ENCODE peak calls at places on chromosome 15, in six cellular contexts. U is IMR-90, O is type B pancreatic cell, W is neural crest cell, L is GM12864, A is endothelial cell of umbilical vein. H is an unnamed sample.

GRCh38 chr15:35888815-35889214 is 342.9 kb upstream of the DPH6 start:
- DNase-seq in W (no peak), O (no peak), A (no peak), L (no peak), U (no peak), H (no peak)

GRCh38 chr15:55289573-55290360 is at the start of gene RAB27A:
- DNase-seq in W (peak; percentile 61), A (peak; percentile 48), U (peak; percentile 16), L (no peak), O (peak; percentile 79), H (peak; percentile 91)

GRCh38 chr15:100348578-100348977 is 6.8 kb upstream of the ADAMTS17 start:
- DNase-seq in W (no peak), A (no peak), O (no peak), L (no peak), U (no peak), H (no peak)

GRCh38 chr15:90449206-90449735 is 61.2 kb downstream of the IQGAP1 start:
- DNase-seq in U (peak; percentile 68), W (no peak), A (no peak), L (no peak), O (no peak), H (no peak)

GRCh38 chr15:20646529-20647142 is 105.0 kb upstream of the GOLGA6L6 start:
- DNase-seq in U (no peak), A (no peak), L (no peak), O (no peak), W (no peak), H (no peak)

GRCh38 chr15:63481105-63481810 is 23.1 kb upstream of the USP3 start:
- DNase-seq in L (no peak), A (no peak), W (no peak), O (no peak), U (peak; percentile 53), H (no peak)

GRCh38 chr15:33789141-33789540 is 179.2 kb upstream of the CHRM5 start:
- DNase-seq in L (no peak), O (no peak), A (no peak), W (no peak), U (peak; percentile 36), H (no peak)

GRCh38 chr15:100809151-100809550 is 70.5 kb upstream of the ALDH1A3 start:
- DNase-seq in O (no peak), A (peak; percentile 6), U (no peak), L (no peak), W (no peak), H (no peak)

GRCh38 chr15:90087454-90088154 is 14.7 kb downstream of the IDH2 start:
- DNase-seq in A (peak; percentile 32), U (peak; percentile 36), O (no peak), L (no peak), W (no peak), H (no peak)

GRCh38 chr15:64092075-64092820 is 1.4 kb downstream of the CIAO2A start:
- DNase-seq in O (no peak), W (no peak), U (no peak), L (no peak), A (no peak), H (no peak)

GRCh38 chr15:28975766-28976179 is 90.0 kb downstream of the APBA2 start:
- DNase-seq in L (no peak), O (no peak), W (peak; percentile 70), U (peak; percentile 55), A (peak; percentile 32), H (peak; percentile 61)

GRCh38 chr15:99014803-99015676 is 7.4 kb upstream of the PGPEP1L start:
- DNase-seq in W (peak; percentile 57), U (peak; percentile 72), O (peak; percentile 79), L (no peak), A (peak; percentile 41), H (peak; percentile 83)

GRCh38 chr15:22780267-22780666 is 6.2 kb upstream of the NIPA1 start:
- DNase-seq in L (no peak), O (no peak), A (no peak), U (no peak), W (no peak), H (peak; percentile 25)

GRCh38 chr15:93028632-93029612 is 60.1 kb downstream of the RGMA start:
- DNase-seq in A (peak; percentile 46), O (peak; percentile 66), L (no peak), W (no peak), U (peak; percentile 91), H (peak; percentile 17)

GRCh38 chr15:81007428-81008064 is 6.8 kb downstream of the TLNRD1 start:
- DNase-seq in A (no peak), L (no peak), U (no peak), O (no peak), W (no peak), H (no peak)

GRCh38 chr15:88918738-88919137 is 5.6 kb upstream of the MFGE8 start:
- DNase-seq in A (peak; percentile 12), O (no peak), W (no peak), L (peak; percentile 40), U (peak; percentile 99), H (no peak)

GRCh38 chr15:88615303-88616107 is 5.6 kb upstream of the AEN start:
- DNase-seq in A (no peak), L (peak; percentile 58), O (no peak), W (no peak), U (no peak), H (peak; percentile 73)

GRCh38 chr15:25481208-25481862 is 42.5 kb upstream of the UBE3A start:
- DNase-seq in O (no peak), W (no peak), A (no peak), U (no peak), L (no peak), H (no peak)

GRCh38 chr15:55737373-55737772 is 5.6 kb downstream of the PRTG start:
- DNase-seq in L (no peak), O (no peak), A (peak; percentile 74), U (peak; percentile 5), W (peak; percentile 31), H (no peak)

DNA sequence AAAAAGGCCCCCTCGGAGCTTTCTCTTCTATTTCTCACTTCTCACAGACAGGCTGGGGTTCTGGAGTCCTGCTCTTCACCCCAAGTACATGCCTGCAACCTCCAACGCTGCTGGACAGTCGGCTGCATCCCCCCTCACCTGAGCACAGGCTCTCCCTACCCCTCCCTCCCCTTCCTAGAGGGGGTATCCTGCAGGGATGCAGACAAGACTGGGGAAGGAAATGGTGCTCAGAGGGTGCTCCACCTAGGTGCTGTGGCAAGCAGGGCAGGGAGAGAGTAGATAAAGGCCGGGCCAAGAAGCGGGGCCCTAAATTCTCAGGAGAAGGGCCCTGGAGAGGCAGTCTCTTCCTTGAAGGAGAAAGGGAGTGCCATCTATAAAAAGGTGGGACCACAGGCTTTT is 7.0 kb upstream of the STRA6 start:
- DNase-seq in L (no peak), O (no peak), U (no peak), W (no peak), A (no peak), H (no peak)
- TF ChIP-seq CTCF in L (no peak), O (no peak), U (no peak), W (no peak), A (no peak), H (no peak)

GRCh38 chr15:45521596-45522167 is 873 bp downstream of the SLC30A4 start:
- DNase-seq in O (no peak), U (no peak), L (no peak), A (peak; percentile 33), W (no peak), H (peak; percentile 60)

GRCh38 chr15:45522931-45523331 is 376 bp upstream of the SLC30A4 start:
- DNase-seq in A (peak; percentile 50), O (peak; percentile 71), U (peak; percentile 25), L (no peak), W (no peak), H (peak; percentile 31)

DNA sequence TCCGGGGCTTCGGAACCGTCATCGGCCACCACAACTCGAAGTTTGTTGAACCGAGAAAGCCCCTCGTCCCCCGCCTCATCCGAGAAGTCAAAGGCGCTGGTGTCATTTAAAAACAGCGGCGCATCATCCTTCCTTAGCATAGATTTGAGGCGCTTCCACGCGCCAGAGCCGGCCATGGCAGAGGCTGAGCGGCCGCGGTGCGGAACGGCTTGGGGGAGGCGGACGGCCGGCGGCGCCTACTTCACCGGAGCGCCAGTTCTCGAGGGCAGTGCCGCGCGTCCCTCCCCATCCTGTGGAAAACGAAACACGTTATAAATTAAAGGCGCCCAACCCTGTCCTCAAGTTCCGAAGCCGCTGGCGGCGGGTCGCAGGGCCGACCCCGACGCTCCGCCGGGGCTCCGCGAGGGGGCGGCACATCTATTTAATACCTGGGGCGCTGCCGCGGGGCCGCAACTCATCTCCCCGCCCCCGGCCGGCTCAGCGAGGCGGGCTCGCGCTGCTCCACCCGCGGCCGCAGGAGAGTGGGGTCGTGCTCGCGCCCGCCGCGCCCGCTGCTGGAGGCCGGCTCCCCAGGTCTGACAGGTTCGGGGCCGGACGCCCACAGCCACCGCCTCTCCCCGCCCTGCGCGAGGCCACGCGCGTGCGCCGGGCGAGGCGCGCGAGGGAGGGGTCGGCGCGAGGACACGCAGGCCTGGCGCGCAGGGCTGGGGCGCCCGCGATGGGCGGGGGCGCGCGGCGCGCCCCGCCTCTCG is at the start of gene SLC30A4:
- DNase-seq in A (peak; percentile 68), O (peak; percentile 83), L (no peak), W (peak; percentile 39), U (peak; percentile 42), H (peak; percentile 88)
- TF ChIP-seq CTCF in A (peak; percentile 12), O (peak; percentile 59), L (peak; percentile 34), W (peak; percentile 53), U (peak; percentile 36), H (peak; percentile 52)

DNA sequence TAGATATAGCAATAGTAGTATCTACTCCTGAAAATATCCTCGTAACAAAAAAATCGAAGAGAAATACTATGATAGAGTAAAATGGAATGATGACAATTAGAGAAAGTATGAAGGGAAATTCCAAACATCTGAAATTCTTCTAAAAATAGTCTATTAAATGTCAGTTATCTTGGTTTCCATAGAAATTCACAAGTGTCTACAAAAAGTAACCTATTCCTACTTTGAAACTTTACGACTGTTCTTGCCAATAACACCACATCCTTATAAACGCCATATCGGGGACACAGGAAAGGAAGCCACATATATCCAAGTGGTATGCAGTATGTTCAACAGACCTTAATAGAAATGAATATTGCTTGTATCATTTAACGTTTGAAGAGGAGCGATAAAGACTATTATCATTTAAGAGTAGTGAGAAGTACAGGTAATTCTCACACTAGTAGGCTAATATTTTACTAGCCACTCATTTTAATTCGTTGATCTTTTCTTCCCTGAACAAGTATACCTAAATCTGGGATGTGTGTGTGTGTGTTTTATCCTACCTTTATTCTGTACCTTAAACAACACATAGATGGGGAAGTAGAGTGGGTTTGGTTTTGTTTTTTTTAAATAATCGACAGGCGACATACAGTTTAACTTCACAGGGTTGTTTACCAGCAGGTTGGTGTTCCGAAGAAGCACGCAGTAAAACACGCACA is 1.2 kb downstream of the GPR176 start:
- DNase-seq in A (peak; percentile 79), W (no peak), L (no peak), O (no peak), U (peak; percentile 93), H (no peak)
- TF ChIP-seq CTCF in A (no peak), W (no peak), L (no peak), O (no peak), U (no peak), H (no peak)

DNA sequence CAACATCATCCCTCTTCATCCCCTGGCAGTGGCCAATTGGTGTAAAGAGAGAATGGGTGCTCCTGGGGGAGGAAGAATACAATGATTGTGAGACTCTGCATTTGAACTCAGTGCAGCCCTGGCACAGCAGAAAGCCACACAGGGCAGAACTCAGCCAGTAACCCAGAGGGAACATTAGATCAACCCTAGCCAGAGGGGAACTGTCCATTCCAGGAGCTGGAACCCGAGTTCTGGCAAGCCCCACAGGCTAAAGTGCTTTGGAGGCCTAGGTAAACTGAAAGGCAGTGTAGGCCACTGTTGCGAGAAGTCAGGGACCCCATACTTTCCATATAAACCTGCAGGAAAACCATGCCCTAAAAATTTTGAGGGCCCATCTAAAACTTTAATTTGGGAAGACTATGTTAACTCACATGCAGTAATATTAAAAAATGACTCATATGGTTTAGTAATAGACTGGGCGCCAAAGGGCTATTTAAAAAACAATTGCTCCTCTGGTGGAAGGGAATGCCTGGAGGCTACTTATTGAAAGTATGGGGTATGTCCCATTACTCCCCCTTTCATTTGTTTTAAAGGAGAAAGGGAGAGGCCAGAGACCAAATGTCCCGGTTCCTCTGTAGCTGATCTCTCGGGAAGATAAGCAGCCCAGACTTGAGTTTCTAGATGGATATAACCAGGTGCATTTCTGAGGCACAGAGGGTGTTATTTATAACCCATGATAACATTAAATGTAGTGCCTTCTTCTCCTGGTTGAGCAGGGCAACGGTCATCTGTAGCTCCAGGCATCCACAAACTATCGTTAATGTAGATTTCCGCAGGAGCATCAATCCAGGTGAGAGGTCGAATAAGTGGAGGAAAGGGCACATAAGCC is 5.8 kb upstream of the RAD51 start:
- DNase-seq in W (no peak), U (no peak), L (no peak), A (no peak), O (no peak), H (no peak)
- TF ChIP-seq CTCF in W (no peak), U (no peak), L (no peak), A (no peak), O (no peak), H (no peak)